ENCODE peak calls at places on chromosomes 7 and 10, in ten cellular contexts. C is astrocyte of the spinal cord; G is CD4-positive, alpha-beta T cell; Q is WERI-Rb-1; M is endothelial cell; Z is mammary epithelial cell; F is ovary; K is AG09309; T is AG04449; L is OCI-LY7. V is an unnamed sample.

GRCh38 chr10:36331121-36331520 is 689.0 kb upstream of the FZD8 start:
- DNase-seq in C (no peak), Q (no peak), L (no peak), M (no peak), G (no peak), K (no peak), T (no peak), F (no peak), Z (no peak), V (no peak)

GRCh38 chr7:139588632-139589031 is 65.1 kb downstream of the CLEC2L start:
- DNase-seq in T (peak), M (no peak), C (peak), G (no peak), F (peak), K (no peak), Z (peak), Q (no peak), L (no peak), V (no peak)

GRCh38 chr10:46226232-46226631 is 60.6 kb upstream of the ANTXRL start:
- DNase-seq in F (no peak), Q (no peak), Z (no peak), L (no peak), C (no peak), K (no peak), T (no peak), G (no peak), M (peak), V (no peak)

GRCh38 chr7:131012477-131013031 is 278.5 kb upstream of the KLF14 start:
- DNase-seq in K (no peak), T (no peak), Z (no peak), F (no peak), M (no peak), G (no peak), C (no peak), L (no peak), Q (no peak), V (no peak)

GRCh38 chr7:16637279-16637795 is 8.2 kb downstream of the ANKMY2 start:
- DNase-seq in L (no peak), T (no peak), F (no peak), C (no peak), Q (no peak), Z (no peak), K (no peak), G (no peak), M (no peak), V (no peak)

GRCh38 chr7:148941598-148942280 is 57.6 kb upstream of the EZH2 start:
- DNase-seq in Z (peak), F (peak), L (peak), C (peak), Q (peak), G (peak), T (no peak), K (no peak), M (peak), V (peak)

GRCh38 chr10:27413387-27413786 is 90.7 kb upstream of the RAB18 start:
- DNase-seq in Z (no peak), M (no peak), G (no peak), K (no peak), Q (no peak), F (no peak), T (no peak), L (no peak), C (no peak), V (no peak)

GRCh38 chr7:106609416-106609815 is 51.5 kb downstream of the CCDC71L start:
- DNase-seq in C (peak), Z (peak), L (no peak), T (peak), G (no peak), M (no peak), Q (no peak), K (peak), F (no peak), V (no peak)

GRCh38 chr10:133516072-133516471 is 11.1 kb upstream of the CYP2E1 start:
- DNase-seq in K (no peak), M (no peak), F (no peak), Z (no peak), T (no peak), L (no peak), G (no peak), C (no peak), Q (no peak), V (no peak)

GRCh38 chr7:55898287-55898686 is 11.0 kb downstream of the ZNF713 start:
- DNase-seq in F (no peak), G (no peak), T (no peak), Z (no peak), L (no peak), M (no peak), C (no peak), K (no peak), Q (no peak), V (no peak)

GRCh38 chr10:124204726-124205125 is 111.3 kb upstream of the CHST15 start:
- DNase-seq in G (no peak), Z (no peak), F (no peak), K (no peak), L (no peak), M (no peak), T (no peak), Q (no peak), C (no peak), V (no peak)

GRCh38 chr7:114426824-114427223 is 12.2 kb downstream of the FOXP2 start:
- DNase-seq in C (peak), M (no peak), T (no peak), L (no peak), G (no peak), F (no peak), Q (no peak), K (no peak), Z (no peak), V (no peak)

GRCh38 chr7:112410087-112410486 is 40.2 kb upstream of the IFRD1 start:
- DNase-seq in Q (no peak), L (no peak), M (no peak), T (no peak), Z (peak), C (no peak), G (no peak), F (no peak), K (no peak), V (no peak)

GRCh38 chr7:111437736-111438135 is 124.6 kb downstream of the IMMP2L start:
- DNase-seq in G (no peak), L (no peak), F (no peak), Q (no peak), C (no peak), Z (no peak), K (no peak), T (no peak), M (no peak), V (no peak)

GRCh38 chr10:110425684-110426293 is 71.9 kb upstream of the DUSP5 start:
- DNase-seq in C (peak), Z (peak), M (no peak), Q (no peak), L (no peak), K (peak), F (no peak), T (peak), G (no peak), V (peak)

GRCh38 chr7:128940494-128941322 is 3.0 kb downstream of the IRF5 start:
- DNase-seq in L (peak), K (no peak), G (no peak), M (no peak), F (no peak), Q (no peak), Z (no peak), T (no peak), C (no peak), V (peak)

GRCh38 chr10:120942806-120943413 is 91.7 kb downstream of the WDR11 start:
- DNase-seq in F (peak), Q (peak), C (peak), Z (peak), K (peak), L (peak), M (peak), G (peak), T (peak), V (peak)

GRCh38 chr7:36625247-36625646 is 99.0 kb downstream of the AOAH start:
- DNase-seq in F (no peak), C (no peak), M (no peak), G (no peak), K (no peak), L (no peak), T (no peak), Z (no peak), Q (no peak), V (no peak)

GRCh38 chr10:72255977-72256729 is 17.6 kb upstream of the DDIT4 start:
- DNase-seq in M (no peak), C (no peak), G (no peak), L (no peak), K (no peak), Z (peak), Q (no peak), T (no peak), F (no peak), V (no peak)

GRCh38 chr7:55207423-55207822 is 157.7 kb upstream of the LANCL2 start:
- DNase-seq in G (no peak), K (no peak), T (no peak), M (no peak), F (no peak), C (no peak), L (no peak), Q (no peak), Z (no peak), V (no peak)

GRCh38 chr7:70776627-70777101 is 355.3 kb upstream of the GALNT17 start:
- DNase-seq in L (no peak), G (no peak), Z (peak), Q (no peak), F (peak), M (no peak), T (no peak), K (no peak), C (peak), V (peak)

GRCh38 chr7:11297764-11298163 is 324.1 kb downstream of the PHF14 start:
- DNase-seq in C (peak), F (no peak), K (no peak), L (no peak), Z (no peak), G (no peak), T (no peak), M (no peak), Q (no peak), V (no peak)

GRCh38 chr10:77504870-77505257 is 132.7 kb downstream of the KCNMA1 start:
- DNase-seq in Z (peak), C (peak), T (no peak), M (no peak), G (no peak), Q (peak), L (no peak), K (no peak), F (no peak), V (peak)

DNA sequence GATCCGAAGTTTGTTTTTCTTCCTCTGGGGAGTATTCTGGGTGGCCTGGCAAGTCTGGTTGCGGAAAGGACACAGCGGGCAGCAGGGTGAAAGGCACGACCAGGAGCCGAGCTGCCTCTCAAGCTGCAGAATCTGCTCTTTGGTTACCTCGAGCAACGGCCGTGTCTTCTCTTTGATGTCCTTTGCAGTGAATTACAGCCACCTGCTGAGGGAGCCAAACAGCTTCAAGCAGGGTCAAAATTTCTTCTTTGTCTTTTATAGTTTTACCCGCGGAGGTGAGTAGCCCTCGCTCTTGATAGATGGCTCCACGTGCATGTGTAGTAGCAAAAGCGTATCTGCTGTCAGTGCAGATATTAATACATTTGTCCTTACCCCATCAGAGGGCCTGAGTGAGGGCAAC is 177.3 kb upstream of the MBL2 start:
- DNase-seq in K (no peak), Q (no peak), G (no peak), F (no peak), L (peak), Z (no peak), C (peak), M (no peak), T (no peak), V (no peak)
- TF ChIP-seq CTCF in K (no peak), Q (no peak), G (no peak), F (no peak), L (peak), Z (no peak), C (peak), M (no peak), T (no peak), V (no peak)

DNA sequence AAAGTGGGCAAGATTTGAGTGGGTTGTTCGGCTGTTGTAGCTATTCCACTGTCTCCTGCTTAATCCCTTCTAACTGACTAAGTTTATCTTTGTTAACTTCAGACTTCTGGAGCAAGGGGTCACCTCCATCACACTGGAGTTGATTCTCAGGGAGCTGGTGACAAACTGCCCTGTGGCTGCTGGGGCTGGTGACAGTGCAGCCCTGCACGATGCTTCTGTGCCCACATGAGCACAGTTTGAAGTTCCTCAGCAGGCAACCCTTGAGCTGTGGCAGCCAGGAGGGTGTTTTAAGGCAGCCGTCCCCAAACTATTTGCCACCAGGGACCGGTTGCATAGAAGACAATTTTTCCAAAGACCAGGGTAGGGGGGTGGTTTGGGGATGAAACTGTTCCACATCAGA is 40.6 kb downstream of the ADRB1 start:
- DNase-seq in F (no peak), G (no peak), K (no peak), Q (no peak), L (no peak), Z (no peak), T (no peak), M (no peak), C (no peak), V (peak)
- TF ChIP-seq CTCF in F (no peak), G (no peak), K (no peak), Q (no peak), L (no peak), Z (no peak), T (no peak), M (no peak), C (no peak), V (no peak)

DNA sequence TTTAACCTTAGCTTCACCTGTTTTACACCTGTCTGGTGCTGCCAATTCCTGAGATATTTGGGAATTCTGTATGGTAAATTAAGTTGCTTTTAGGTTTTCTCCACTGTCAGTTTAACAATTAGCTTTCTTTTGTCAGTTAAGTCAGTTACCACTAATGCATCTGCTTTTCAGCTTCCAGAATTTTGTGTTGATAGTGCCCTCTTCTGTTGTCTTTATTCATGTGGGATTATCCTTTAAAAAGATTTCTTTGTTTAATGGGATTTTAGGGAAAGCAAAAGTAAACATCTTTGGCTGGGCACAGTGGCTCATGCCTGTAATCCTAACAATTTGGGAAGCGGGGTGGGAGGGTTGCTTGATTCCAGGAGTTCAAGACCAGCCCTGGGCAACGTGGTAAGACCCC is 8.1 kb downstream of the TFAM start:
- DNase-seq in T (no peak), C (no peak), Q (no peak), M (no peak), Z (no peak), G (no peak), F (no peak), K (no peak), L (no peak), V (no peak)
- TF ChIP-seq CTCF in T (no peak), C (no peak), Q (no peak), M (no peak), Z (no peak), G (no peak), F (no peak), K (no peak), L (no peak), V (no peak)

GRCh38 chr10:24962998-24963397 is 10.6 kb upstream of the PRTFDC1 start:
- DNase-seq in C (peak), T (no peak), K (no peak), F (no peak), G (no peak), L (no peak), Z (peak), Q (no peak), M (no peak), V (no peak)

GRCh38 chr10:24963646-24964045 is 11.2 kb upstream of the PRTFDC1 start:
- DNase-seq in T (no peak), L (no peak), G (no peak), K (no peak), C (no peak), Q (no peak), M (no peak), F (no peak), Z (no peak), V (no peak)

GRCh38 chr10:24966962-24967361 is 14.6 kb upstream of the PRTFDC1 start:
- DNase-seq in Q (no peak), M (no peak), L (no peak), Z (no peak), G (no peak), C (no peak), F (no peak), K (no peak), T (no peak), V (no peak)

GRCh38 chr10:24968349-24968748 is 15.9 kb upstream of the PRTFDC1 start:
- DNase-seq in M (no peak), Q (no peak), L (no peak), K (no peak), T (no peak), C (no peak), Z (no peak), G (no peak), F (no peak), V (no peak)

GRCh38 chr10:24965051-24965450 is 12.6 kb upstream of the PRTFDC1 start:
- DNase-seq in G (no peak), T (no peak), M (no peak), L (no peak), Q (no peak), C (no peak), F (no peak), Z (no peak), K (no peak), V (no peak)
- TF ChIP-seq CTCF in G (no peak), T (no peak), M (no peak), L (no peak), Q (no peak), C (no peak), F (no peak), Z (no peak), K (no peak), V (no peak)

DNA sequence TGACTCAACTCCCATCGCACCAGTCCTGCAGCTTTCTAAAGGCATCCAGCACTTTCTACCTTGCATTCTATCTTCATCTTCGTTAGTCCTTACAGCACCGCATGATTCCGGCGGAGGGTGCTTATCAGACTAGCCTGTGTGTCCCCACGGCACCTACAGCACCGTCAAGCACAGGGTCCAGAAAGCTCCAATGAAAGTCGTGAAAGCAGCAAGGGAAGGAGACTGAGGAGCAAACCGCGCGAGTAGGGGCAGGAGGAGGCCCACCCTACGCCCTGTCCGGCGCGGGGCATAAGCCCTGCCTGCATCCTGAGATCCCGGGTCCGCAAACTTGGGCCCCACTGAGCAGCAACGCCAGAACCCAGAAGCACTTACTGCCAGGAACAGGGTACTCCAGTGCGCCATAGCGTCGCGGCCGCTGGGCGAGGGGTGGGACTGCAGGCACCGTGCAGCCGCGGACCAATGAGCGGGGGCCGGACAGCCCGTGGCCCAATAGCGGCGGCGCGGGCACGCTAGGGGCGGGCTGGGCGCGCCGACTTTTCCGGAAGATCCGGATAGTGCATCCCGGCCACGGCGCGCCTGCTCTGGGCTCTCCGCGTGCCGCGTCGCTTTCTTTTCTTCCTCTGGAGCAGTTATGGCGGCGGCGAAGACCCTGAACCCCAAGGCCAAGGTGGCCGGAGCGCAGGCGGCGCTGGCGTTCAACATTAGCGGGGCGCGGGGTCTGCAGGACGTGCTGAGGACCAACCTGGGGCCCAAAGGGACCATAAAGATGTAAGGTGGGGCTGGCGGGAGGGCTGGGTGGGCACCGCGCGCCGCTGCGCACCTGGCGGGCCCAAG is 122.1 kb upstream of the VKORC1L1 start:
- DNase-seq in K (peak), F (peak), M (peak), Q (peak), G (peak), C (peak), Z (peak), L (peak), T (no peak), V (peak)
- TF ChIP-seq CTCF in K (no peak), F (no peak), M (no peak), Q (no peak), G (no peak), C (no peak), Z (no peak), L (no peak), T (no peak), V (no peak)

GRCh38 chr7:132503415-132503814 is 72.9 kb downstream of the PLXNA4 start:
- DNase-seq in G (no peak), L (no peak), Q (no peak), F (no peak), M (no peak), K (no peak), Z (no peak), C (no peak), T (no peak), V (no peak)
- TF ChIP-seq CTCF in G (no peak), L (no peak), Q (peak), F (no peak), M (no peak), K (no peak), Z (no peak), C (no peak), T (no peak), V (no peak)

DNA sequence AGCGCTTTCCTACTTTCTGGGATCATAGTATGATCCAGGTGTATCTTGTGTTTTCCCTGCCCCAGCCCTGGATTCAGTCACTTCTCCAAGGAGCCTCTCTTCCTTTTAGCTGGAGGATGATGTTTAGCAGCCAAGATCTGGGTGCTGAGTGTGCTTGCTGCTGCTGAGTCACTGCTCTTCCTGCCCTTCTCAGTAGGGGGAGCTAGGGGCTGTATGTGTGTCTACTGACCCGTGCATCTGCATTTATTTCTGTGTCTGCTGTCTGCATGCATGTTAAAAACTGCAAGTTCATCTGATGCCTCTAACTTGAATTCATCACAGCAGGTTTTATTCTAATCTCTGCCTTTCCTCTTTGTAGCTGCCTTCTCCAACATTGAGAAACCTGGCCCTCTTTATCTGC is 31.6 kb downstream of the MGMT start:
- DNase-seq in F (no peak), Q (no peak), T (no peak), G (no peak), C (no peak), K (no peak), Z (no peak), L (no peak), M (no peak), V (no peak)
- TF ChIP-seq CTCF in F (no peak), Q (peak), T (no peak), G (no peak), C (no peak), K (no peak), Z (no peak), L (peak), M (no peak), V (no peak)

DNA sequence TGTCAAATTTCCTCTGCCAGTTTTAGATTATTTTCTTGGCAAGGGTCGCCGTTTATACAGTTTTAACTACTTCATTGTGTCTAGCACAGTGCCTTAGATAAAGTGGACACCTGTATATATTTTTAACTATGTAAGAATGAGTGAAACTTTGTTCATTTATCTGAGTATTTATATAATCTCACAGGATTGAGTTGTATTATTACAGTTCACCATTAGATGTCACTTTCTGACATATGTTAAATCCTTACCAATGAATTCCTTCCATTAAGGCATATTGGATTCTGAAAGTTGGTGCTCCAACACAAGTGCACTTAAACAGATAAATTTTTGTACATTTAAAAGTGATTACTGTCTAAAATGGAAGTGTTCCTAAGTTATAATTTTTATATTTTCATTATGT is 43.0 kb downstream of the ZMYND11 start:
- DNase-seq in K (peak), Z (peak), M (no peak), C (peak), F (no peak), L (peak), G (no peak), T (no peak), Q (no peak), V (no peak)
- TF ChIP-seq CTCF in K (peak), Z (peak), M (no peak), C (peak), F (no peak), L (peak), G (peak), T (no peak), Q (no peak), V (peak)

V was measured in activated CD8-positive, alpha-beta T cell treated with anti-CD3 and anti-CD28 coated beads for 36 hours.